ENCODE peak calls at places on chromosomes 5 and 9, in four cellular contexts. One of them, this sample, is unnamed.

GRCh38 chr9:93248373-93248772 is 64.4 kb downstream of the WNK2 start:
- DNase-seq in stromal cell of bone marrow: no peak
- DNase-seq in fibroblast of villous mesenchyme: no peak
- DNase-seq in naive B cell: no peak
- DNase-seq in this sample: no peak

GRCh38 chr9:81083062-81083461 is 606.3 kb downstream of the TLE1 start:
- DNase-seq in stromal cell of bone marrow: no peak
- DNase-seq in naive B cell: no peak
- DNase-seq in fibroblast of villous mesenchyme: peak; percentile 23
- DNase-seq in this sample: peak; percentile 58

GRCh38 chr9:116202219-116202912 is 48.8 kb downstream of the PAPPA start:
- DNase-seq in naive B cell: no peak
- DNase-seq in fibroblast of villous mesenchyme: no peak
- DNase-seq in stromal cell of bone marrow: no peak
- DNase-seq in this sample: no peak

GRCh38 chr9:33448159-33448511 is 742 bp upstream of the AQP3 start:
- DNase-seq in naive B cell: no peak
- DNase-seq in stromal cell of bone marrow: no peak
- DNase-seq in fibroblast of villous mesenchyme: no peak
- DNase-seq in this sample: no peak

GRCh38 chr5:122129332-122129731 is at the start of gene ZNF474:
- DNase-seq in stromal cell of bone marrow: peak; percentile 99
- DNase-seq in naive B cell: no peak
- DNase-seq in fibroblast of villous mesenchyme: peak; percentile 93
- DNase-seq in this sample: peak; percentile 99

GRCh38 chr5:179123109-179123426 is 62.9 kb downstream of the ZNF354C start:
- DNase-seq in stromal cell of bone marrow: no peak
- DNase-seq in naive B cell: no peak
- DNase-seq in fibroblast of villous mesenchyme: no peak
- DNase-seq in this sample: no peak

GRCh38 chr9:104287255-104287872 is 193.3 kb downstream of the SMC2 start:
- DNase-seq in naive B cell: no peak
- DNase-seq in fibroblast of villous mesenchyme: peak; percentile 10
- DNase-seq in stromal cell of bone marrow: no peak
- DNase-seq in this sample: no peak

GRCh38 chr5:178203670-178204204 is 596 bp upstream of the HNRNPAB start:
- DNase-seq in fibroblast of villous mesenchyme: no peak
- DNase-seq in naive B cell: no peak
- DNase-seq in stromal cell of bone marrow: no peak
- DNase-seq in this sample: no peak

GRCh38 chr5:154346427-154346826 is 99.4 kb upstream of the SAP30L start:
- DNase-seq in fibroblast of villous mesenchyme: no peak
- DNase-seq in naive B cell: no peak
- DNase-seq in stromal cell of bone marrow: no peak
- DNase-seq in this sample: no peak

GRCh38 chr5:96629774-96630173 is 32.4 kb upstream of the CAST start:
- DNase-seq in stromal cell of bone marrow: peak; percentile 91
- DNase-seq in naive B cell: no peak
- DNase-seq in fibroblast of villous mesenchyme: peak; percentile 83
- DNase-seq in this sample: peak; percentile 83

GRCh38 chr9:115034801-115035200 is 83.2 kb downstream of the TNC start:
- DNase-seq in stromal cell of bone marrow: peak; percentile 85
- DNase-seq in fibroblast of villous mesenchyme: peak; percentile 67
- DNase-seq in naive B cell: no peak
- DNase-seq in this sample: peak; percentile 46

GRCh38 chr5:5767286-5767928 is 344.9 kb downstream of the ICE1 start:
- DNase-seq in stromal cell of bone marrow: no peak
- DNase-seq in fibroblast of villous mesenchyme: no peak
- DNase-seq in naive B cell: no peak
- DNase-seq in this sample: no peak

GRCh38 chr5:142886211-142886610 is 116.0 kb downstream of the ARHGAP26 start:
- DNase-seq in fibroblast of villous mesenchyme: peak; percentile 62
- DNase-seq in naive B cell: no peak
- DNase-seq in stromal cell of bone marrow: no peak
- DNase-seq in this sample: no peak

GRCh38 chr5:179960204-179960831 is 52.6 kb upstream of the TBC1D9B start:
- DNase-seq in fibroblast of villous mesenchyme: no peak
- DNase-seq in naive B cell: no peak
- DNase-seq in stromal cell of bone marrow: no peak
- DNase-seq in this sample: no peak

GRCh38 chr9:21326526-21327139 is 8.6 kb downstream of the KLHL9 start:
- DNase-seq in fibroblast of villous mesenchyme: peak; percentile 57
- DNase-seq in naive B cell: peak; percentile 52
- DNase-seq in stromal cell of bone marrow: no peak
- DNase-seq in this sample: peak; percentile 63

This sample was measured in mesenchymal stem cell.